ENCODE peak calls at places on chromosome X, in four cellular contexts. R, Z, U and I are unnamed samples.

GRCh38 chrX:11329016-11329415 is 35.8 kb downstream of the AMELX start:
- DNase-seq in R (no peak), Z (no peak), U (no peak), I (no peak)

GRCh38 chrX:22800360-22800759 is 199.4 kb upstream of the DDX53 start:
- DNase-seq in R (no peak), Z (no peak), U (no peak), I (no peak)

GRCh38 chrX:10620121-10620699 is at the start of gene MID1:
- DNase-seq in R (peak), Z (no peak), U (no peak), I (peak)

GRCh38 chrX:106726485-106727437 is at the start of gene RNF128:
- DNase-seq in R (no peak), Z (peak), U (no peak), I (peak)

GRCh38 chrX:68415289-68415688 is 18.0 kb downstream of the OPHN1 start:
- DNase-seq in R (no peak), Z (no peak), U (no peak), I (no peak)

GRCh38 chrX:84153538-84153937 is 34.5 kb downstream of the RPS6KA6 start:
- DNase-seq in R (no peak), Z (no peak), U (no peak), I (no peak)

GRCh38 chrX:45070116-45071007 is 130.3 kb downstream of the DIPK2B start:
- DNase-seq in R (peak), Z (peak), U (peak), I (peak)

GRCh38 chrX:19752043-19752442 is 135.4 kb downstream of the SH3KBP1 start:
- DNase-seq in R (no peak), Z (no peak), U (no peak), I (no peak)

GRCh38 chrX:95903490-95903889 is 781.2 kb upstream of the DIAPH2 start:
- DNase-seq in R (peak), Z (no peak), U (no peak), I (no peak)

GRCh38 chrX:145609951-145610511 is 207.6 kb upstream of the SLITRK2 start:
- DNase-seq in R (no peak), Z (no peak), U (no peak), I (no peak)

GRCh38 chrX:24506082-24506481 is 41.0 kb downstream of the PDK3 start:
- DNase-seq in R (no peak), Z (no peak), U (peak), I (no peak)

GRCh38 chrX:139563251-139563650 is 32.7 kb downstream of the F9 start:
- DNase-seq in R (no peak), Z (no peak), U (no peak), I (no peak)

GRCh38 chrX:102712967-102713677 is 874 bp downstream of the GPRASP2 start:
- DNase-seq in R (peak), Z (no peak), U (no peak), I (peak)

GRCh38 chrX:44570524-44570923 is 27.9 kb upstream of the FUNDC1 start:
- DNase-seq in R (no peak), Z (no peak), U (no peak), I (no peak)

GRCh38 chrX:115968436-115969252 is 201.9 kb upstream of the AGTR2 start:
- DNase-seq in R (no peak), Z (no peak), U (no peak), I (peak)

GRCh38 chrX:13533726-13534125 is 35.7 kb upstream of the EGFL6 start:
- DNase-seq in R (no peak), Z (no peak), U (no peak), I (no peak)

GRCh38 chrX:19886888-19887531 is 390 bp downstream of the SH3KBP1 start:
- DNase-seq in R (peak), Z (no peak), U (no peak), I (peak)

GRCh38 chrX:137916090-137916746 is 350.3 kb downstream of the ZIC3 start:
- DNase-seq in R (peak), Z (no peak), U (no peak), I (no peak)

GRCh38 chrX:42519666-42520231 is 258.2 kb downstream of the PPP1R2C start:
- DNase-seq in R (peak), Z (no peak), U (no peak), I (no peak)

GRCh38 chrX:148856505-148856904 is 356.1 kb downstream of the AFF2 start:
- DNase-seq in R (no peak), Z (no peak), U (no peak), I (no peak)

GRCh38 chrX:39484669-39485068 is 613.1 kb downstream of the BCOR start:
- DNase-seq in R (no peak), Z (no peak), U (no peak), I (no peak)

GRCh38 chrX:103864149-103864548 is 32.1 kb upstream of the RAB9B start:
- DNase-seq in R (no peak), Z (no peak), U (no peak), I (no peak)

GRCh38 chrX:9942086-9942485 is 25.1 kb upstream of the CLDN34 start:
- DNase-seq in R (no peak), Z (no peak), U (peak), I (no peak)

GRCh38 chrX:21678059-21678458 is 19.9 kb upstream of the KLHL34 start:
- DNase-seq in R (no peak), Z (no peak), U (no peak), I (no peak)

DNA sequence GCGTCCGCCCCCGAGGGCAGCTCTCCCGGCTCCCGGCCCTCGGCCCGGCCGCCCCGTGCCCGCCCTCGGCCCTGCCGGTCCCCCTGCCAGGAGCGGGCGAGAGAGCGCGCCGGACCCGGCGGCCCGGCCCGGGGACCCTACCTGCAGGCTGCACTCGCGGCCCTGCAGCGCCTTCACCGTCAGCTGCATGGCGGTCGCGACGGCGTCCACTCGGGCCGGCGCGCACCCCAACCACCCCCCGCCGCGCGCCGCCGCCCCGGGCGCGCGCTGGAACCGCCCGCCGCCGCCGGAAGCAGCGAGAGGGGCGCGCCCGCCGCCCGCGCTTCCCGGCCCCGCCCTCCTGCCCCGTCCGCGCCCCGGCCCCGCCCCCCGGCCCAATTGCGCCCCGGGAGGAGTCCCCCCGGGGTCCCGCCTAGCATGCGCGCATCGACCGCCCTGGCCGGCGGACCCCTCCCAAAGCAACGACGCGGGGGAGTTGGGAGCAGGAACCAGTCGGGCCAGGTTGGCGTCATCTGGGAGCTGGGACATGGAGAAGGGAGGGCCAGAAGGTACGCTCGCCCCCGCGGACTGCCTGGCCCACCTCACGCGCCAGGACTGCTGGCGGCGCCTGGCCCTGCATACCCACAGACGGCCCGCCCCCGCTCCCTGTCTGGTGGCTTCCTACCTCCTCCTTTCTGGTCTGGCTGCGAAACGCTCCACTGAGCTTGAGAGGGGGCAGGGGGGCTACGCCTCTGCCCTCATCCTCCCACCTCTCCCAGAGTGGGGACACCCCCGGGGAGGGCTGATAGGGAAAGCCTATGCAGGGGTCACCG is at the start of gene UBL4A:
- DNase-seq in R (peak), Z (no peak), U (no peak), I (peak)
- TF ChIP-seq POLR2AphosphoS5 in R (no peak), Z (no peak), U (no peak), I (no peak)

GRCh38 chrX:97587171-97587570 is 703.5 kb downstream of the RPA4 start:
- DNase-seq in R (no peak), Z (no peak), U (no peak), I (peak)
- TF ChIP-seq USF2 in R (no peak), Z (no peak), U (no peak), I (no peak)

GRCh38 chrX:41445171-41445570 is 2.0 kb upstream of the NYX start:
- DNase-seq in R (no peak), Z (no peak), U (no peak), I (no peak)

GRCh38 chrX:41445781-41446358 is 1.3 kb upstream of the NYX start:
- DNase-seq in R (no peak), Z (no peak), U (no peak), I (no peak)

GRCh38 chrX:41442824-41443560 is 4.2 kb upstream of the NYX start:
- DNase-seq in R (no peak), Z (no peak), U (no peak), I (no peak)

GRCh38 chrX:41447897-41448296 is 754 bp downstream of the NYX start:
- DNase-seq in R (no peak), Z (no peak), U (no peak), I (no peak)

DNA sequence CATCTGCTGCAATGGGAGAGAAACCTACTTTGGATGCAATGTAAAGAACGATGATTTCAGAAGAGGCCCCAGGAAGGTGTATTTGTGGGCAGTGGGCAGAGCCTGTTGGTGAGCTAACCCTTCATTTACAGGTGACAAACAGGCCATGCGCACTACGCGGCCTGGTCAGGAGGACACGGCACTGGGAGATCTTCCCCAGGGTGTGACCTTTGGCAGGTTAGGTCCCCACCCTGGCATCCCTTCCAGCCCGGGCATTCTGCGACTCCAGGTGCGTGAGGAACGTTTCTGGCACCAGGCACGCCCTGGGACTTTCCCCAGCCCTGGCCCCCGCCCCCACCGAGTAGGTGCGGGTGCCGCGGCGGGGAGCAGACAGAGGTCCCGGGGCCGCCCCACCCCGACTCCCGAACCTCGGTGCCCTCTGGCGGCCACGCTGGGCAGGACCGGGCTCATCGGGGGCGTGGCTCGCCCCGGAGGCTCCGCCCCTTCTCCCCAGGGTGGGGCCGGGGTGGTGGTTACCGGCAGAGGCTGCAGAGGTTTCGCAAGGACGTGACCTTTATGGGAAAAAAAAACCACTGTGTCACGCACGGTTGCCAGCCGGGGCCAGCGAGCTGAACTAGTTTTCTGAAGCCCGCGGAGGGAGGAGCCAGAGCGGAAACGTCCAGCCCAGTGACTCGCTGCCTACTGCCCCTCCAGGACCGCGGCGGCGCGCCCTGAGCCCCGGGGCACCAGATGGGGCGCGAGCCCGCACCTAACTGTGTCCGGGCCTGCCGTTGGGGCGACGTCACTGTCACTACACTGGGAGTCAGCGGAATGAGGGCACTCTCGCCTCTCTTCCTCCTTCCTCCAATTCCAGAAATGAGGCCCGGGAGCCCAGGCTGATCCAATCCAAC is 5.0 kb upstream of the NYX start:
- DNase-seq in R (peak), Z (peak), U (peak), I (peak)
- TF ChIP-seq REST in R (no peak), Z (no peak), U (no peak), I (no peak)

DNA sequence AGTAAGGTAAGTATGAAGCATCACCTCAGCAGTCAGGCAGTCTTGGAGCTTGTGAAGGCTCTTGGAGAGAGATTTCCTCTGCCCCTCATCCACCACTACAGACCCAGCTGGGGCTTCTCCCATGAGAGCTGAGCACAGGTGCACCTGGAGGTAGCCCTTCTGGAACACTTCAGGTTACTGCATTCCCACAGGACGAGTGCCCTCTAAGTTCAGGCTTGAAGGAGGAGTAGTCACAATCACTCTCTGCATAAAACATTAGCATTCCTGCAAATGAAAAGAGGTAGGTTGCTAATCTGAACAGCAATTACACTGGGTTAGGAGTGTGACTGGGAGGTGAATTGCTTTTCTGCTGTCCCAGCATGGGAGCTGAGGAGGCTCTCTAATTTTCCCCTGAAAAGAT is 308.8 kb downstream of the TEX13C start:
- DNase-seq in R (no peak), Z (no peak), U (no peak), I (no peak)
- TF ChIP-seq POLR2AphosphoS5 in R (no peak), Z (no peak), U (no peak), I (no peak)

GRCh38 chrX:112698946-112699345 is 19.2 kb upstream of the LHFPL1 start:
- DNase-seq in R (no peak), Z (no peak), U (no peak), I (no peak)

GRCh38 chrX:112694811-112695210 is 15.1 kb upstream of the LHFPL1 start:
- DNase-seq in R (no peak), Z (no peak), U (no peak), I (no peak)

GRCh38 chrX:112694062-112694461 is 14.3 kb upstream of the LHFPL1 start:
- DNase-seq in R (no peak), Z (no peak), U (no peak), I (no peak)

GRCh38 chrX:112695494-112695893 is 15.8 kb upstream of the LHFPL1 start:
- DNase-seq in R (no peak), Z (no peak), U (no peak), I (no peak)

GRCh38 chrX:112696506-112696905 is 16.8 kb upstream of the LHFPL1 start:
- DNase-seq in R (no peak), Z (no peak), U (no peak), I (no peak)
- TF ChIP-seq USF2 in R (no peak), Z (no peak), U (no peak), I (no peak)

DNA sequence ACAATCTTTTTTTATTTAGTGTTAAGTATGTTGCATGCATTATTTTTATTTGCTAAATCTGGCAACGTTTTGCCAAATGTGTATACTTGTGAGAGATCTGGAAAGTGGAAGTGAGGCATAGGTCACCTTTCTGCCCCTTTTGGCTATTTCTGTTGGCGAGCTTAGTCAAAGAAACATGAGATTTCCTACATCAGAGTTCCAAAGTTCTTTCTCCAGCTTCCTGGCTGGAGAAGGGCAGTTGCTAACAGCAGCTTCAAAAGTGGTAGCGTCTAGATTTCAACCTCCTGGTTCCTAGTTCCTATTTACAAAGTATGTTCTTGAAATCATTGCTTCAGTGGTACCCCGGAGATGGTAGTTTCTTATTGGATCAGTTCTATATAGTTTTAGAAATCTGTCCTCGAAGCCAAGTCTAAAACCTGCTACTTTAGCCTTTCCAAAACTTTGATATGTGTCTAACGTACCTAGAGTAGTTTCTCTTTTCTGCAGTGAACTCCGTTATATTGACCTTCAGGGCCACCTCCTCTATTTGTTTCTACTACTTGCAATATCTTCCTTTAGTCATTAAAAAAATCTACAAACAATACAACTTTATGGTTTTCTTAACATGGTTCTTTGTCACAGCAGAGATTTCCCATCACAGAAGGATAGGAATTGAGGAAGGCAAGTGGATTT is 455.8 kb upstream of the FTHL17 start:
- DNase-seq in R (no peak), Z (no peak), U (no peak), I (no peak)
- TF ChIP-seq REST in R (no peak), Z (no peak), U (no peak), I (no peak)

DNA sequence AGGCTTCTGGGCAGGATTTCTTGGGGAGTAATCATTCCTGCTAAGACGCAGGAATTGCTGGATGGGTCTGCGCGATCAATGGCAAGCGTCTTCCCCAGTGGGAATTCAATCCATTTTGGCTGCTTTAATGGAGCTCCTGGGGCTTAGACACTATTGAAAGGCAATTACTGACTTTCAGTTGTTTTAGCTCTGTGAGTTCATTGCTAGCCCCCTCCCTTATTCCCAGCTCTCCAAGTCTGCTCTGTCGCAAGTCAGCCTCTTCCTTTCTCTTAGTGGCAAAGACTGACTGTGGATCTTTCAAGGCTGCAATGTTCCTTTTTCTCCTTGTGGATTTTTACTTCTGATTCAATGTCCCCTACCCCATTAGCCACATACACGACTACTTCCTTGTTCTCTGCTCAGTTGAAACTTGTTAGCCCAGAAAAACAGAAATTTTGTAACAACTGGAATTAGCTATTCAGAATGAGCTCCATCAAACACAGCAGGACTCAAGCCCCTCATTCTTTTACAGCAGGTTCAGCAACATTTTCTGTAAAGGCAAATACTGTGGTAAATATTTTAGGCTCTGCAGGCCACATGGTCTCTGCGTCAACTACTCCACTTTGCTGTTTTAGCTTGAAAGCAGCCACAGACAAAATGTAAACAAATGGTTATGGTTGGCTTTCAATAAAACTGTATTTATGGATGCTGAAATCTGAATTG is 154.9 kb downstream of the ASB9 start:
- DNase-seq in R (no peak), Z (no peak), U (no peak), I (no peak)
- TF ChIP-seq POLR2AphosphoS5 in R (no peak), Z (no peak), U (no peak), I (no peak)

DNA sequence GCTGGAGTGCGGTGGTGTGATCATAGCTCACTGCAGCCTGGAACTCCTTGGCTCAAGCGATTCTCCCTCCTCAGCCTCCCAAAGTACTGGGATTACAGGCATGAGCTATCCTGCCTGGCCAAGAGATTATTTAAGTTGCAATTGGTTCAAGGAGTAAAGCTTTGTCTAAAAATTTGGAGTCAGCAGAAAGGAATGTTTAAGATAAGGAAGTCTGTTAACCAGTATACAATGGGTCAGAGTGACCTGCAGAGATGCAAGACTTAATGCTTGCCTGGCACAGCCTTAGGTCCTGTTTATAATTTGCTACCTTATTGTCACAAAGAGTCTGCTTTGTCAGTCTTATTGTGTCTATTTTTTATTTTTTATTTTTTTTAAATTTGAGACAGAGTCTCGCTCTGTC is 826.2 kb downstream of the NLGN4X start:
- DNase-seq in R (no peak), Z (no peak), U (no peak), I (no peak)
- TF ChIP-seq USF2 in R (no peak), Z (no peak), U (no peak), I (no peak)

DNA sequence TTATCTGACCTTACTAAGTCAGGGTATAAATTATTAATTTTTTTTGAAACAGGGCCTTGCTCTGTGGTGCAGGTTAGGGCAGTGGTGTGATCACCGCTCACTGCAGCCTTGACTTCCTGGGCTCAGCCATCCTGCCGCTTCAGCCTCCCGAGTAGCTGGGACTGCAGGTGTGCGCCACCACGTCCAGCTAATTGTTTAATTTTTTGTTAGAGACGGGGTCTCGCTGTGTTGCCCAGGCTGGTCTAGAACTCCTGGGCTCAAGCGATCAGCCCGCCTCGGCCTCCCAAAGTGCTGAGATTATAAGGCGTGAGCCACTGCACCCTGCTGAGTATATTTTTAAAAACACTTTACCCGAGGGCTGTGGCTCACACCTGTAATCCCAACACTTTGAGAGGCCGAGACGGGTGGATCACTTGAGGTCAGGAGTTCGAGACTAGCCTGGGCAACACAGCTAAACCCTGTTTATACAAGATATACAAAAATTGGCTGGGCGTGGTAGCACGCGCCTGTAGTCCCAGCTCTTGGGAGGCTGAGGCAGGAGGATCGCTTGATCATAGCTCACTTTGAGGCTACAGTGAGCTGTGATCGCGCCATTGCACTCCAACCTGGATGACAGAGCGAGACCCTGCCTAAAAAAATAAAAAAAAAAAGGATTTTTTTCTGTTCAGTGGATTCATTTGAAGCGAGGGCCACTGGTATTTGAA is 721 bp upstream of the TBC1D25 start:
- DNase-seq in R (no peak), Z (no peak), U (no peak), I (no peak)
- TF ChIP-seq REST in R (no peak), Z (no peak), U (no peak), I (no peak)